ENCODE peak calls at places on chromosomes 7 and 10, in eight cellular contexts. P, G, L, R, W, J, V and I are unnamed samples.
A peak's percentile ranks its signal among the peaks of the same experiment; 100 is the strongest.

GRCh38 chr10:113264333-113265131 is 288.3 kb upstream of the HABP2 start:
- DNase-seq in W (no peak), G (peak; percentile 43), L (no peak), R (no peak), P (no peak), J (no peak), V (no peak), I (no peak)

GRCh38 chr10:52703451-52703850 is 69.1 kb downstream of the MBL2 start:
- DNase-seq in G (no peak), J (no peak), L (no peak), V (no peak), R (no peak), W (no peak), P (no peak), I (no peak)

GRCh38 chr7:2019693-2020511 is 212.8 kb downstream of the MAD1L1 start:
- DNase-seq in V (no peak), W (peak; percentile 96), R (no peak), G (no peak), P (no peak), J (no peak), L (no peak), I (peak; percentile 9)

GRCh38 chr10:100882251-100882643 is 30.5 kb upstream of the SLF2 start:
- DNase-seq in V (no peak), G (no peak), R (no peak), L (no peak), J (no peak), P (no peak), W (no peak), I (no peak)

GRCh38 chr10:61175331-61175730 is 231.3 kb upstream of the RHOBTB1 start:
- DNase-seq in R (no peak), V (no peak), J (no peak), L (no peak), W (peak; percentile 64), P (no peak), G (no peak), I (no peak)

GRCh38 chr10:58638406-58638805 is 125.7 kb downstream of the BICC1 start:
- DNase-seq in V (no peak), R (no peak), W (no peak), P (no peak), G (no peak), L (no peak), J (no peak), I (no peak)

GRCh38 chr10:129945941-129946760 is 17.9 kb downstream of the EBF3 start:
- DNase-seq in J (no peak), R (no peak), W (no peak), V (peak; percentile 9), G (no peak), L (no peak), P (no peak), I (no peak)

GRCh38 chr10:82190432-82191260 is 315.7 kb downstream of the NRG3 start:
- DNase-seq in P (no peak), J (no peak), G (no peak), R (no peak), V (no peak), W (no peak), L (no peak), I (peak; percentile 29)

GRCh38 chr7:21192662-21193061 is 235.2 kb upstream of the SP4 start:
- DNase-seq in J (no peak), P (no peak), L (no peak), R (peak; percentile 59), V (no peak), G (no peak), W (no peak), I (peak; percentile 82)

GRCh38 chr7:101705327-101705726 is 76.2 kb upstream of the MYL10 start:
- DNase-seq in V (no peak), J (no peak), W (no peak), G (no peak), L (no peak), R (no peak), P (no peak), I (peak; percentile 81)

GRCh38 chr10:91298224-91298862 is 77.9 kb downstream of the PCGF5 start:
- DNase-seq in L (peak; percentile 69), V (peak; percentile 66), J (peak; percentile 82), W (peak; percentile 81), R (peak; percentile 74), P (peak; percentile 86), G (peak; percentile 85), I (peak; percentile 80)

GRCh38 chr10:27525819-27526218 is 21.7 kb downstream of the RAB18 start:
- DNase-seq in J (no peak), L (no peak), R (no peak), W (peak; percentile 83), V (no peak), G (no peak), P (no peak), I (peak; percentile 60)

GRCh38 chr7:52507546-52507945 is 527.9 kb upstream of the POM121L12 start:
- DNase-seq in R (no peak), W (no peak), G (no peak), P (no peak), J (no peak), V (no peak), L (no peak), I (no peak)

GRCh38 chr7:19558527-19558926 is 150.3 kb downstream of the POLR1F start:
- DNase-seq in W (no peak), P (no peak), G (no peak), R (no peak), L (no peak), J (no peak), V (no peak), I (peak; percentile 58)

GRCh38 chr10:115335366-115335765 is 242.2 kb downstream of the ATRNL1 start:
- DNase-seq in J (no peak), L (no peak), G (no peak), V (no peak), W (no peak), P (no peak), R (no peak), I (no peak)

GRCh38 chr10:131743190-131744151 is 157.3 kb upstream of the PPP2R2D start:
- DNase-seq in W (no peak), P (no peak), J (no peak), L (no peak), V (no peak), R (no peak), G (no peak), I (no peak)

GRCh38 chr10:101011517-101012423 is 12.2 kb downstream of the LZTS2 start:
- DNase-seq in L (no peak), G (peak; percentile 58), W (no peak), R (no peak), P (peak; percentile 49), J (peak; percentile 67), V (peak; percentile 66), I (no peak)

GRCh38 chr10:17643339-17643754 is 604 bp upstream of the STAM start:
- DNase-seq in W (no peak), V (peak; percentile 72), R (no peak), G (peak; percentile 67), P (peak; percentile 38), L (no peak), J (peak; percentile 58), I (peak; percentile 85)

GRCh38 chr10:13939391-13939790 is 352.6 kb downstream of the PRPF18 start:
- DNase-seq in J (no peak), R (no peak), V (no peak), P (no peak), W (peak; percentile 61), L (no peak), G (no peak), I (no peak)